ENCODE peak calls at places on chromosomes 13 and 19, in seven cellular contexts. D, Z, P, A, R, B and M are unnamed samples.

GRCh38 chr13:25783480-25784081 is 268.2 kb downstream of the SHISA2 start:
- DNase-seq in P (no peak), D (no peak), A (no peak), B (no peak), R (no peak), Z (no peak), M (no peak)

GRCh38 chr19:42111384-42111783 is 20.9 kb downstream of the POU2F2 start:
- DNase-seq in Z (no peak), P (no peak), B (no peak), A (no peak), R (no peak), D (no peak), M (no peak)

GRCh38 chr19:18364826-18365528 is 21.0 kb upstream of the GDF15 start:
- DNase-seq in D (peak; percentile 71), A (no peak), Z (no peak), P (no peak), B (no peak), R (peak; percentile 99), M (peak; percentile 15)

GRCh38 chr19:11242864-11243797 is 3.7 kb downstream of the ANGPTL8 start:
- DNase-seq in A (peak; percentile 85), B (peak; percentile 92), D (peak; percentile 87), Z (peak; percentile 95), P (peak; percentile 100), R (no peak), M (peak; percentile 99)

GRCh38 chr13:82791035-82791434 is 1091.2 kb downstream of the SLITRK1 start:
- DNase-seq in D (no peak), B (no peak), P (no peak), A (no peak), Z (no peak), R (peak; percentile 10), M (no peak)

GRCh38 chr13:69363360-69363759 is 744.3 kb upstream of the ATXN8OS start:
- DNase-seq in D (no peak), A (no peak), R (no peak), B (no peak), Z (no peak), P (no peak), M (no peak)

GRCh38 chr19:11024259-11024658 is 63.4 kb downstream of the SMARCA4 start:
- DNase-seq in D (no peak), R (no peak), P (no peak), Z (no peak), A (no peak), B (no peak), M (no peak)

GRCh38 chr19:10110972-10111317 is 548 bp upstream of the P2RY11 start:
- DNase-seq in Z (no peak), P (no peak), D (no peak), A (no peak), R (no peak), B (no peak), M (no peak)

GRCh38 chr19:40581531-40581930 is 4.9 kb downstream of the SHKBP1 start:
- DNase-seq in D (no peak), P (no peak), R (no peak), B (no peak), A (no peak), Z (no peak), M (no peak)

GRCh38 chr19:17081672-17082630 is 6.4 kb downstream of the MYO9B start:
- DNase-seq in Z (peak; percentile 83), D (no peak), A (no peak), P (no peak), B (no peak), R (no peak), M (no peak)

GRCh38 chr19:44745386-44745831 is 3.1 kb upstream of the BCL3 start:
- DNase-seq in A (no peak), R (peak; percentile 47), D (peak; percentile 80), B (no peak), Z (peak; percentile 84), P (no peak), M (no peak)

GRCh38 chr13:95156208-95156607 is 145.0 kb downstream of the ABCC4 start:
- DNase-seq in P (no peak), R (no peak), A (no peak), D (no peak), B (no peak), Z (no peak), M (no peak)

GRCh38 chr19:33698576-33699435 is 77.1 kb downstream of the CHST8 start:
- DNase-seq in Z (peak; percentile 44), A (no peak), D (no peak), P (no peak), B (no peak), R (no peak), M (no peak)

GRCh38 chr19:19061491-19061890 is 2.3 kb upstream of the SLC25A42 start:
- DNase-seq in P (no peak), D (no peak), R (no peak), Z (no peak), A (no peak), B (no peak), M (no peak)

GRCh38 chr13:45219123-45219891 is 18.5 kb upstream of the KCTD4 start:
- DNase-seq in D (no peak), A (no peak), R (no peak), Z (no peak), B (no peak), P (no peak), M (no peak)

GRCh38 chr19:16894080-16894479 is 5.3 kb downstream of the F2RL3 start:
- DNase-seq in D (no peak), A (no peak), R (no peak), Z (no peak), P (no peak), B (no peak), M (no peak)

GRCh38 chr13:39284801-39285388 is 246.6 kb downstream of the NHLRC3 start:
- DNase-seq in A (no peak), R (no peak), P (no peak), Z (no peak), D (no peak), B (no peak), M (no peak)

GRCh38 chr19:19276386-19276785 is 3.3 kb upstream of the TM6SF2 start:
- DNase-seq in B (no peak), R (peak; percentile 18), P (no peak), A (no peak), Z (no peak), D (no peak), M (peak; percentile 1)

GRCh38 chr19:3580156-3580955 is 4.9 kb upstream of the GIPC3 start:
- DNase-seq in A (no peak), Z (no peak), R (peak; percentile 76), B (no peak), D (no peak), P (no peak), M (no peak)

DNA sequence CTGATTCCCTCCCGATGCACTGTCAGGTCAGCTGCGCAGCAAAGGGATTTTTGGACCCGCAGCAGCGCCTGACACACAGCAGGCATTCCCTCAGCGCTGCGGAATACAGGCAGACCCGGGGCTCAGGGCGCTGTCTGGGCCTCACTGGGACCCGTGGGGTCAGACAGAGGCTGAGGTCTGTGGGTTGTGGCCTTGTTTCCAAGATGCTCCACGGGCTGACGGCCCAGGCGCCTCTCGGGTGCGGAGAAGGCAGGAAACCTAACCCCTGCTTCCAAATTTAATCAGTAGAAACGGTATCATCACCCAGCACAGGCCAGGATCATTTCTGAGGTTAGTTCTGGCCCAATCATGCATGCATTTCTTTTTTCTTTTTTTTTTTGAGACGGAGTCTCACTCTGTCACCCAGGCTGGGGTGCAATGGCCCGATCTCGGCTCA is 686 bp upstream of the RNF126 start:
- DNase-seq in P (no peak), D (no peak), Z (no peak), R (no peak), A (no peak), B (no peak), M (no peak)
- TF ChIP-seq CTCF in P (no peak), D (no peak), Z (no peak), R (no peak), A (no peak), B (no peak), M (no peak)

GRCh38 chr13:28679628-28680027 is 20.7 kb downstream of the POMP start:
- DNase-seq in R (no peak), A (no peak), Z (no peak), B (no peak), P (no peak), D (no peak), M (no peak)
- TF ChIP-seq CTCF in R (peak; percentile 34), A (peak; percentile 14), Z (peak; percentile 21), B (peak; percentile 61), P (peak; percentile 32), D (peak; percentile 45), M (peak; percentile 36)

DNA sequence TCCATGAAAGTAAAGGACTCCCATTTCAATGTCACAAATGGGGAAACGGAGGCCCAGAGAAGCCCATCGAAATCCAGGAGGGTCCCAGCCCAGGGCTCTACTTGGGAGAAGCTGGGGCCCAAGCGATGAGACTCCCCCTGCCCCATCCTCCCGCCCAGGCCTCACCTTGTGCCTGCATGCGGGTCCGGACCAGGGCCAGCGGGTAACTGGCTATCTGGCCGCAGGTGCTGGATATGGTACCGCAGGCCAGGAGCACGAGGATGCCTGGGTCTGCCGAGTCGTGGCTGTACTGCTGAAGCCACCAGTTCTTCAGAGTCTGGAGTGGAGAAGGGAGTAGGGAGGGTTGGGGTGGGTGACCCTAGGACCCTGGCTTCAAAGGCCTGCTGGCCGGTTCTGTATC is 10.4 kb upstream of the SLC25A41 start:
- DNase-seq in B (no peak), A (no peak), R (no peak), P (no peak), D (no peak), Z (no peak), M (no peak)
- TF ChIP-seq CTCF in B (no peak), A (no peak), R (no peak), P (no peak), D (no peak), Z (no peak), M (no peak)

GRCh38 chr19:48393559-48394330 is at the start of gene GRIN2D:
- DNase-seq in D (no peak), B (no peak), A (peak; percentile 21), Z (no peak), R (no peak), P (peak; percentile 71), M (peak; percentile 54)
- TF ChIP-seq CTCF in D (no peak), B (peak; percentile 27), A (no peak), Z (no peak), R (no peak), P (no peak), M (no peak)

DNA sequence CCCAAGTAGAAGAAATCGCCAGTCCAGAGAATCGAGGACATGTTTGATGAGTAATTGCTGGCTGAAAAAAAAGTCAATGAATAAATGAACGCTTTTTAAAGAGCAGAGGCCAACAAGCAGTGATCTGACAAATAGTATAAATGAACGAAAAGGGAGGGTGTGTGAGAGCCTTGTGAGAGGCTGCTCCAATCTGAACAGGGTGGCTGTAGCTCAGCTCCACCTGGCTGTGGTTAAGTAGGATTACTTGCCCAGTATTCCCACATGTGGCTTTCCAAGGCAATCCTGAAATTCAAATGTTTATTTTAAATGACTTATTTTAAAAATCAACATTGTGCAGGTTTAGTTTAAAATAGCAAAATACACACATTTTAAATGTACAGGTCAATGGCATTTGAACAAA is 117.0 kb downstream of the TSHZ3 start:
- DNase-seq in A (no peak), D (no peak), P (no peak), Z (no peak), R (no peak), B (no peak), M (no peak)
- TF ChIP-seq CTCF in A (no peak), D (no peak), P (no peak), Z (no peak), R (no peak), B (peak; percentile 22), M (no peak)